ENCODE peak calls at places on chromosomes 6 and 20, in ten cellular contexts. One of them, this sample, is unnamed.

GRCh38 chr6:90494067-90494773 is 92.7 kb downstream of the MAP3K7 start:
- DNase-seq in A549: no peak
- DNase-seq in left ventricle myocardium inferior: no peak
- DNase-seq in RWPE2: no peak
- DNase-seq in RPMI7951: no peak
- DNase-seq in heart left ventricle: no peak
- DNase-seq in psoas muscle: no peak
- DNase-seq in smooth muscle cell of the brain vasculature: no peak
- DNase-seq in NCI-H1105 treated with DMSO at 0.1 percent for 48 hours: no peak
- DNase-seq in NCI-H1694: no peak
- DNase-seq in this sample: no peak

GRCh38 chr6:118507636-118508035 is 40.5 kb upstream of the PLN start:
- DNase-seq in A549: no peak
- DNase-seq in NCI-H1105 treated with DMSO at 0.1 percent for 48 hours: no peak
- DNase-seq in left ventricle myocardium inferior: no peak
- DNase-seq in NCI-H1694: no peak
- DNase-seq in heart left ventricle: no peak
- DNase-seq in smooth muscle cell of the brain vasculature: no peak
- DNase-seq in RPMI7951: no peak
- DNase-seq in psoas muscle: no peak
- DNase-seq in RWPE2: no peak
- DNase-seq in this sample: no peak

GRCh38 chr6:21666788-21667681 is 73.5 kb downstream of the SOX4 start:
- DNase-seq in RPMI7951: no peak
- DNase-seq in RWPE2: no peak
- DNase-seq in NCI-H1694: no peak
- DNase-seq in A549: no peak
- DNase-seq in left ventricle myocardium inferior: no peak
- DNase-seq in heart left ventricle: no peak
- DNase-seq in NCI-H1105 treated with DMSO at 0.1 percent for 48 hours: peak; percentile 54
- DNase-seq in psoas muscle: no peak
- DNase-seq in smooth muscle cell of the brain vasculature: no peak
- DNase-seq in this sample: no peak

GRCh38 chr6:109834131-109834530 is 143.0 kb downstream of the FIG4 start:
- DNase-seq in A549: no peak
- DNase-seq in NCI-H1694: no peak
- DNase-seq in smooth muscle cell of the brain vasculature: no peak
- DNase-seq in NCI-H1105 treated with DMSO at 0.1 percent for 48 hours: peak; percentile 80
- DNase-seq in RWPE2: no peak
- DNase-seq in RPMI7951: no peak
- DNase-seq in heart left ventricle: no peak
- DNase-seq in left ventricle myocardium inferior: no peak
- DNase-seq in psoas muscle: no peak
- DNase-seq in this sample: no peak

GRCh38 chr6:109454483-109455160 is 950 bp downstream of the MICAL1 start:
- DNase-seq in NCI-H1105 treated with DMSO at 0.1 percent for 48 hours: peak; percentile 31
- DNase-seq in A549: no peak
- DNase-seq in left ventricle myocardium inferior: no peak
- DNase-seq in NCI-H1694: no peak
- DNase-seq in RWPE2: no peak
- DNase-seq in heart left ventricle: peak; percentile 72
- DNase-seq in psoas muscle: no peak
- DNase-seq in smooth muscle cell of the brain vasculature: no peak
- DNase-seq in RPMI7951: peak; percentile 19
- DNase-seq in this sample: no peak

GRCh38 chr20:10771435-10772140 is 97.8 kb upstream of the JAG1 start:
- DNase-seq in NCI-H1105 treated with DMSO at 0.1 percent for 48 hours: no peak
- DNase-seq in RWPE2: no peak
- DNase-seq in smooth muscle cell of the brain vasculature: no peak
- DNase-seq in A549: no peak
- DNase-seq in RPMI7951: no peak
- DNase-seq in left ventricle myocardium inferior: no peak
- DNase-seq in heart left ventricle: no peak
- DNase-seq in NCI-H1694: no peak
- DNase-seq in psoas muscle: no peak
- DNase-seq in this sample: no peak

GRCh38 chr6:117552618-117553017 is 49.7 kb downstream of the GOPC start:
- DNase-seq in NCI-H1105 treated with DMSO at 0.1 percent for 48 hours: no peak
- DNase-seq in psoas muscle: no peak
- DNase-seq in A549: no peak
- DNase-seq in NCI-H1694: no peak
- DNase-seq in heart left ventricle: no peak
- DNase-seq in RWPE2: no peak
- DNase-seq in left ventricle myocardium inferior: no peak
- DNase-seq in RPMI7951: no peak
- DNase-seq in smooth muscle cell of the brain vasculature: no peak
- DNase-seq in this sample: no peak

GRCh38 chr6:45584127-45584526 is 206.4 kb upstream of the SUPT3H start:
- DNase-seq in NCI-H1105 treated with DMSO at 0.1 percent for 48 hours: no peak
- DNase-seq in psoas muscle: no peak
- DNase-seq in smooth muscle cell of the brain vasculature: no peak
- DNase-seq in left ventricle myocardium inferior: no peak
- DNase-seq in A549: no peak
- DNase-seq in heart left ventricle: no peak
- DNase-seq in RPMI7951: no peak
- DNase-seq in RWPE2: no peak
- DNase-seq in NCI-H1694: no peak
- DNase-seq in this sample: no peak

GRCh38 chr6:135270676-135271536 is 89.8 kb downstream of the MYB start:
- DNase-seq in RPMI7951: no peak
- DNase-seq in psoas muscle: no peak
- DNase-seq in heart left ventricle: no peak
- DNase-seq in smooth muscle cell of the brain vasculature: no peak
- DNase-seq in RWPE2: no peak
- DNase-seq in NCI-H1694: no peak
- DNase-seq in NCI-H1105 treated with DMSO at 0.1 percent for 48 hours: peak; percentile 90
- DNase-seq in A549: no peak
- DNase-seq in left ventricle myocardium inferior: no peak
- DNase-seq in this sample: no peak